ENCODE peak calls at places on chromosomes 16 and 17, in seven cellular contexts. One of them, this sample, is unnamed.

GRCh38 chr16:78249832-78250231 is 150.4 kb downstream of the WWOX start:
- DNase-seq in fibroblast of lung: no peak
- DNase-seq in cardiac septum: no peak
- DNase-seq in NAMALWA: no peak
- DNase-seq in adipocyte: no peak
- DNase-seq in GM10248: no peak
- DNase-seq in transverse colon: no peak
- DNase-seq in this sample: no peak

GRCh38 chr16:72371307-72372081 is 199.5 kb upstream of the PMFBP1 start:
- DNase-seq in fibroblast of lung: peak
- DNase-seq in cardiac septum: no peak
- DNase-seq in NAMALWA: no peak
- DNase-seq in adipocyte: peak
- DNase-seq in GM10248: no peak
- DNase-seq in transverse colon: no peak
- DNase-seq in this sample: peak

GRCh38 chr17:66964083-66964771 is at the start of gene CACNG4:
- DNase-seq in fibroblast of lung: no peak
- DNase-seq in cardiac septum: no peak
- DNase-seq in NAMALWA: no peak
- DNase-seq in adipocyte: peak
- DNase-seq in GM10248: no peak
- DNase-seq in transverse colon: no peak
- DNase-seq in this sample: no peak

GRCh38 chr17:75505640-75506039 is 9.7 kb downstream of the CASKIN2 start:
- DNase-seq in fibroblast of lung: no peak
- DNase-seq in cardiac septum: no peak
- DNase-seq in NAMALWA: no peak
- DNase-seq in adipocyte: no peak
- DNase-seq in GM10248: no peak
- DNase-seq in transverse colon: no peak
- DNase-seq in this sample: no peak

GRCh38 chr17:34367486-34368270 is 4.6 kb upstream of the CCL1 start:
- DNase-seq in fibroblast of lung: no peak
- DNase-seq in cardiac septum: no peak
- DNase-seq in NAMALWA: no peak
- DNase-seq in adipocyte: no peak
- DNase-seq in GM10248: no peak
- DNase-seq in transverse colon: no peak
- DNase-seq in this sample: no peak

GRCh38 chr16:2243781-2244180 is 7.5 kb downstream of the DNASE1L2 start:
- DNase-seq in fibroblast of lung: no peak
- DNase-seq in cardiac septum: no peak
- DNase-seq in NAMALWA: no peak
- DNase-seq in adipocyte: no peak
- DNase-seq in GM10248: no peak
- DNase-seq in transverse colon: no peak
- DNase-seq in this sample: no peak

GRCh38 chr16:70250748-70251650 is 741 bp downstream of the EXOSC6 start:
- DNase-seq in fibroblast of lung: peak
- DNase-seq in cardiac septum: no peak
- DNase-seq in NAMALWA: peak
- DNase-seq in adipocyte: peak
- DNase-seq in GM10248: peak
- DNase-seq in transverse colon: peak
- DNase-seq in this sample: peak

GRCh38 chr17:2055494-2056220 is 754 bp downstream of the HIC1 start:
- DNase-seq in fibroblast of lung: no peak
- DNase-seq in cardiac septum: no peak
- DNase-seq in NAMALWA: no peak
- DNase-seq in adipocyte: peak
- DNase-seq in GM10248: peak
- DNase-seq in transverse colon: peak
- DNase-seq in this sample: peak

GRCh38 chr17:75878174-75878998 is at the start of gene TRIM47:
- DNase-seq in fibroblast of lung: peak
- DNase-seq in cardiac septum: no peak
- DNase-seq in NAMALWA: no peak
- DNase-seq in adipocyte: peak
- DNase-seq in GM10248: no peak
- DNase-seq in transverse colon: peak
- DNase-seq in this sample: peak

GRCh38 chr17:42027961-42028790 is 8.3 kb downstream of the NKIRAS2 start:
- DNase-seq in fibroblast of lung: no peak
- DNase-seq in cardiac septum: no peak
- DNase-seq in NAMALWA: no peak
- DNase-seq in adipocyte: no peak
- DNase-seq in GM10248: no peak
- DNase-seq in transverse colon: no peak
- DNase-seq in this sample: peak

GRCh38 chr17:20089795-20090547 is 80.8 kb downstream of the SPECC1 start:
- DNase-seq in fibroblast of lung: no peak
- DNase-seq in cardiac septum: no peak
- DNase-seq in NAMALWA: no peak
- DNase-seq in adipocyte: no peak
- DNase-seq in GM10248: peak
- DNase-seq in transverse colon: no peak
- DNase-seq in this sample: no peak

GRCh38 chr17:36705651-36706436 is 104.5 kb downstream of the MRM1 start:
- DNase-seq in fibroblast of lung: peak
- DNase-seq in cardiac septum: no peak
- DNase-seq in NAMALWA: peak
- DNase-seq in adipocyte: peak
- DNase-seq in GM10248: peak
- DNase-seq in transverse colon: peak
- DNase-seq in this sample: peak

GRCh38 chr17:59506907-59507726 is 58.3 kb upstream of the DHX40 start:
- DNase-seq in fibroblast of lung: peak
- DNase-seq in cardiac septum: no peak
- DNase-seq in NAMALWA: no peak
- DNase-seq in adipocyte: no peak
- DNase-seq in GM10248: no peak
- DNase-seq in transverse colon: no peak
- DNase-seq in this sample: no peak

GRCh38 chr17:59346341-59346740 is 14.9 kb downstream of the YPEL2 start:
- DNase-seq in fibroblast of lung: no peak
- DNase-seq in cardiac septum: no peak
- DNase-seq in NAMALWA: no peak
- DNase-seq in adipocyte: no peak
- DNase-seq in GM10248: no peak
- DNase-seq in transverse colon: no peak
- DNase-seq in this sample: no peak

GRCh38 chr17:37671813-37672544 is 28.7 kb upstream of the DDX52 start:
- DNase-seq in fibroblast of lung: peak
- DNase-seq in cardiac septum: no peak
- DNase-seq in NAMALWA: no peak
- DNase-seq in adipocyte: peak
- DNase-seq in GM10248: no peak
- DNase-seq in transverse colon: no peak
- DNase-seq in this sample: peak

GRCh38 chr16:69326172-69326873 is 4.1 kb downstream of the PDF start:
- DNase-seq in fibroblast of lung: no peak
- DNase-seq in cardiac septum: no peak
- DNase-seq in NAMALWA: no peak
- DNase-seq in adipocyte: no peak
- DNase-seq in GM10248: no peak
- DNase-seq in transverse colon: peak
- DNase-seq in this sample: no peak

GRCh38 chr17:74923538-74924249 is 379 bp upstream of the OTOP2 start:
- DNase-seq in fibroblast of lung: peak
- DNase-seq in cardiac septum: peak
- DNase-seq in NAMALWA: peak
- DNase-seq in adipocyte: peak
- DNase-seq in GM10248: peak
- DNase-seq in transverse colon: peak
- DNase-seq in this sample: peak

GRCh38 chr16:49556252-49557069 is 182.9 kb downstream of the C16orf78 start:
- DNase-seq in fibroblast of lung: peak
- DNase-seq in cardiac septum: no peak
- DNase-seq in NAMALWA: peak
- DNase-seq in adipocyte: peak
- DNase-seq in GM10248: no peak
- DNase-seq in transverse colon: no peak
- DNase-seq in this sample: peak

GRCh38 chr17:40718904-40719303 is 15.4 kb upstream of the KRT24 start:
- DNase-seq in fibroblast of lung: peak
- DNase-seq in cardiac septum: no peak
- DNase-seq in NAMALWA: no peak
- DNase-seq in adipocyte: no peak
- DNase-seq in GM10248: no peak
- DNase-seq in transverse colon: no peak
- DNase-seq in this sample: no peak

GRCh38 chr17:15469260-15469659 is 1.8 kb upstream of the CDRT4 start:
- DNase-seq in fibroblast of lung: peak
- DNase-seq in cardiac septum: no peak
- DNase-seq in NAMALWA: no peak
- DNase-seq in adipocyte: no peak
- DNase-seq in GM10248: no peak
- DNase-seq in transverse colon: no peak
- DNase-seq in this sample: peak

GRCh38 chr16:85075236-85075924 is 36.9 kb downstream of the CIBAR2 start:
- DNase-seq in fibroblast of lung: no peak
- DNase-seq in cardiac septum: no peak
- DNase-seq in NAMALWA: no peak
- DNase-seq in adipocyte: no peak
- DNase-seq in GM10248: no peak
- DNase-seq in transverse colon: no peak
- DNase-seq in this sample: no peak

GRCh38 chr17:44628234-44629188 is 27.8 kb upstream of the MEIOC start:
- DNase-seq in fibroblast of lung: peak
- DNase-seq in cardiac septum: peak
- DNase-seq in NAMALWA: peak
- DNase-seq in adipocyte: no peak
- DNase-seq in GM10248: peak
- DNase-seq in transverse colon: no peak
- DNase-seq in this sample: peak

GRCh38 chr16:11361751-11362742 is 16.8 kb downstream of the RMI2 start:
- DNase-seq in fibroblast of lung: no peak
- DNase-seq in cardiac septum: peak
- DNase-seq in NAMALWA: peak
- DNase-seq in adipocyte: no peak
- DNase-seq in GM10248: peak
- DNase-seq in transverse colon: no peak
- DNase-seq in this sample: no peak

GRCh38 chr16:13390093-13390985 is 488.9 kb downstream of the SHISA9 start:
- DNase-seq in fibroblast of lung: peak
- DNase-seq in cardiac septum: no peak
- DNase-seq in NAMALWA: peak
- DNase-seq in adipocyte: no peak
- DNase-seq in GM10248: peak
- DNase-seq in transverse colon: no peak
- DNase-seq in this sample: no peak

GRCh38 chr17:57701121-57701520 is 44.0 kb downstream of the CCDC182 start:
- DNase-seq in fibroblast of lung: no peak
- DNase-seq in cardiac septum: no peak
- DNase-seq in NAMALWA: no peak
- DNase-seq in adipocyte: no peak
- DNase-seq in GM10248: no peak
- DNase-seq in transverse colon: no peak
- DNase-seq in this sample: no peak

GRCh38 chr17:38463451-38463858 is 35.2 kb downstream of the ARHGAP23 start:
- DNase-seq in fibroblast of lung: no peak
- DNase-seq in cardiac septum: no peak
- DNase-seq in NAMALWA: no peak
- DNase-seq in adipocyte: no peak
- DNase-seq in GM10248: peak
- DNase-seq in transverse colon: no peak
- DNase-seq in this sample: no peak

GRCh38 chr17:34254651-34255380 is at the start of gene CCL2:
- DNase-seq in fibroblast of lung: peak
- DNase-seq in cardiac septum: peak
- DNase-seq in NAMALWA: no peak
- DNase-seq in adipocyte: peak
- DNase-seq in GM10248: no peak
- DNase-seq in transverse colon: peak
- DNase-seq in this sample: peak

GRCh38 chr16:48014349-48015135 is 141.3 kb downstream of the ABCC12 start:
- DNase-seq in fibroblast of lung: peak
- DNase-seq in cardiac septum: no peak
- DNase-seq in NAMALWA: no peak
- DNase-seq in adipocyte: no peak
- DNase-seq in GM10248: no peak
- DNase-seq in transverse colon: no peak
- DNase-seq in this sample: peak

GRCh38 chr16:82187829-82188228 is 17.8 kb upstream of the MPHOSPH6 start:
- DNase-seq in fibroblast of lung: no peak
- DNase-seq in cardiac septum: no peak
- DNase-seq in NAMALWA: no peak
- DNase-seq in adipocyte: no peak
- DNase-seq in GM10248: peak
- DNase-seq in transverse colon: no peak
- DNase-seq in this sample: peak

GRCh38 chr17:27793168-27793905 is 7.0 kb downstream of the NOS2 start:
- DNase-seq in fibroblast of lung: peak
- DNase-seq in cardiac septum: no peak
- DNase-seq in NAMALWA: no peak
- DNase-seq in adipocyte: peak
- DNase-seq in GM10248: no peak
- DNase-seq in transverse colon: no peak
- DNase-seq in this sample: no peak

GRCh38 chr17:3697157-3697515 is 1.2 kb upstream of the P2RX5 start:
- DNase-seq in fibroblast of lung: no peak
- DNase-seq in cardiac septum: no peak
- DNase-seq in NAMALWA: no peak
- DNase-seq in adipocyte: no peak
- DNase-seq in GM10248: no peak
- DNase-seq in transverse colon: no peak
- DNase-seq in this sample: no peak

GRCh38 chr16:89945654-89946053 is 2.9 kb upstream of the DEF8 start:
- DNase-seq in fibroblast of lung: no peak
- DNase-seq in cardiac septum: no peak
- DNase-seq in NAMALWA: no peak
- DNase-seq in adipocyte: no peak
- DNase-seq in GM10248: no peak
- DNase-seq in transverse colon: no peak
- DNase-seq in this sample: no peak

GRCh38 chr17:44396946-44397345 is 7.5 kb upstream of the ITGA2B start:
- DNase-seq in fibroblast of lung: no peak
- DNase-seq in cardiac septum: no peak
- DNase-seq in NAMALWA: no peak
- DNase-seq in adipocyte: no peak
- DNase-seq in GM10248: no peak
- DNase-seq in transverse colon: no peak
- DNase-seq in this sample: no peak

GRCh38 chr16:81863630-81864352 is 84.7 kb downstream of the PLCG2 start:
- DNase-seq in fibroblast of lung: no peak
- DNase-seq in cardiac septum: no peak
- DNase-seq in NAMALWA: peak
- DNase-seq in adipocyte: no peak
- DNase-seq in GM10248: peak
- DNase-seq in transverse colon: peak
- DNase-seq in this sample: no peak

GRCh38 chr17:5373112-5373511 is 46.4 kb downstream of the NUP88 start:
- DNase-seq in fibroblast of lung: no peak
- DNase-seq in cardiac septum: no peak
- DNase-seq in NAMALWA: no peak
- DNase-seq in adipocyte: no peak
- DNase-seq in GM10248: peak
- DNase-seq in transverse colon: no peak
- DNase-seq in this sample: no peak

GRCh38 chr16:69890114-69890890 is 60.8 kb upstream of the CLEC18A start:
- DNase-seq in fibroblast of lung: peak
- DNase-seq in cardiac septum: no peak
- DNase-seq in NAMALWA: no peak
- DNase-seq in adipocyte: peak
- DNase-seq in GM10248: no peak
- DNase-seq in transverse colon: peak
- DNase-seq in this sample: peak

GRCh38 chr17:63700528-63701441 is 860 bp upstream of the LIMD2 start:
- DNase-seq in fibroblast of lung: peak
- DNase-seq in cardiac septum: peak
- DNase-seq in NAMALWA: peak
- DNase-seq in adipocyte: peak
- DNase-seq in GM10248: peak
- DNase-seq in transverse colon: peak
- DNase-seq in this sample: peak

GRCh38 chr17:76444518-76445311 is 8.2 kb downstream of the UBE2O start:
- DNase-seq in fibroblast of lung: peak
- DNase-seq in cardiac septum: peak
- DNase-seq in NAMALWA: no peak
- DNase-seq in adipocyte: peak
- DNase-seq in GM10248: no peak
- DNase-seq in transverse colon: no peak
- DNase-seq in this sample: peak

This sample was measured in fibroblast of pulmonary artery.